ENCODE peak calls at places on chromosomes 5 and 9, in four cellular contexts. C is HepG2, V is K562, D is GM12878. T is an unnamed sample.

GRCh38 chr5:38323645-38324295 is 65.4 kb downstream of the EGFLAM start:
- DNase-seq in C (no peak), V (no peak), D (no peak), T (no peak)

GRCh38 chr5:7209583-7210139 is 186.3 kb upstream of the ADCY2 start:
- DNase-seq in C (no peak), V (no peak), D (no peak), T (no peak)

GRCh38 chr5:1282139-1282992 is 12.5 kb downstream of the TERT start:
- DNase-seq in C (no peak), V (no peak), D (no peak), T (no peak)

GRCh38 chr5:136028782-136029742 is at the start of gene TGFBI:
- DNase-seq in C (peak; percentile 61), V (no peak), D (no peak), T (peak; percentile 79)

GRCh38 chr5:74693176-74693575 is 8.1 kb downstream of the HEXB start:
- DNase-seq in C (no peak), V (no peak), D (no peak), T (no peak)

GRCh38 chr9:136644343-136644592 is 18.4 kb upstream of the EGFL7 start:
- DNase-seq in C (no peak), V (no peak), D (no peak), T (no peak)

GRCh38 chr9:91477106-91477505 is 53.5 kb upstream of the NFIL3 start:
- DNase-seq in C (no peak), V (no peak), D (no peak), T (no peak)

GRCh38 chr9:90055226-90055625 is 450.4 kb downstream of the GADD45G start:
- DNase-seq in C (no peak), V (no peak), D (no peak), T (no peak)

GRCh38 chr9:127166651-127167524 is 44.5 kb upstream of the ANGPTL2 start:
- DNase-seq in C (no peak), V (peak; percentile 64), D (peak; percentile 94), T (no peak)

GRCh38 chr5:169991115-169991514 is 10.8 kb upstream of the INSYN2B start:
- DNase-seq in C (no peak), V (no peak), D (no peak), T (no peak)

GRCh38 chr9:68653141-68653595 is 51.9 kb upstream of the PIP5K1B start:
- DNase-seq in C (no peak), V (no peak), D (peak; percentile 72), T (no peak)

DNA sequence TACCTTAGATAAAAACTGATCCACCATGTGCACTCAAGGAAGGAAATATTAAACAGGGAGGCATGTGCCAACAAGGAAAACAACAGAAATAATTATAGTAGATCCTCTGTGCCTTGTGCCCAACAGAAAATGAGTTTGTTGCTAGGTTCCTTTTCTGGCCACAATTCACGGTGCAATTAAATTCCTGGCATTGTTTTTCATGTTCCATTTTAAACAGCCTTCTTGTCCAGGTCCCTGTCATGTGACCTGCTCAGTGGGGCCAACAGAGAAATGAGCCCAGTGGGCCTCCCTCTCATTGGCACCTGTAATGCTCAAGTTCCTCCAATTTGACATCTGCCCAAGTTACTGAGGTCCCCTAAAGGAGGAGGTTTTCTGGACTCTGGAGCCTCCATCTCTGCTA is 56.5 kb downstream of the SPOCK1 start:
- DNase-seq in C (no peak), V (no peak), D (no peak), T (no peak)
- TF ChIP-seq CREB1 in C (no peak), V (no peak), D (no peak), T (no peak)

GRCh38 chr5:69166686-69167487 is at the start of gene CCNB1:
- DNase-seq in C (peak; percentile 97), V (peak; percentile 99), D (peak; percentile 95), T (peak; percentile 98)

GRCh38 chr5:69170969-69171368 is 4.0 kb downstream of the CCNB1 start:
- DNase-seq in C (no peak), V (no peak), D (no peak), T (no peak)

GRCh38 chr5:69167488-69167845 is 517 bp downstream of the CCNB1 start:
- DNase-seq in C (no peak), V (peak; percentile 28), D (no peak), T (no peak)
- TF ChIP-seq YY1 in C (no peak), V (no peak), D (no peak), T (no peak)

GRCh38 chr9:83266618-83267543 is 203.9 kb upstream of the RASEF start:
- DNase-seq in C (peak; percentile 78), V (no peak), D (no peak), T (no peak)
- TF ChIP-seq JUND in C (no peak), V (no peak), D (no peak), T (no peak)

GRCh38 chr9:13354733-13355132 is 75.2 kb upstream of the MPDZ start:
- DNase-seq in C (no peak), V (no peak), D (no peak), T (no peak)

GRCh38 chr9:13352451-13352979 is 73.0 kb upstream of the MPDZ start:
- DNase-seq in C (no peak), V (no peak), D (no peak), T (no peak)

DNA sequence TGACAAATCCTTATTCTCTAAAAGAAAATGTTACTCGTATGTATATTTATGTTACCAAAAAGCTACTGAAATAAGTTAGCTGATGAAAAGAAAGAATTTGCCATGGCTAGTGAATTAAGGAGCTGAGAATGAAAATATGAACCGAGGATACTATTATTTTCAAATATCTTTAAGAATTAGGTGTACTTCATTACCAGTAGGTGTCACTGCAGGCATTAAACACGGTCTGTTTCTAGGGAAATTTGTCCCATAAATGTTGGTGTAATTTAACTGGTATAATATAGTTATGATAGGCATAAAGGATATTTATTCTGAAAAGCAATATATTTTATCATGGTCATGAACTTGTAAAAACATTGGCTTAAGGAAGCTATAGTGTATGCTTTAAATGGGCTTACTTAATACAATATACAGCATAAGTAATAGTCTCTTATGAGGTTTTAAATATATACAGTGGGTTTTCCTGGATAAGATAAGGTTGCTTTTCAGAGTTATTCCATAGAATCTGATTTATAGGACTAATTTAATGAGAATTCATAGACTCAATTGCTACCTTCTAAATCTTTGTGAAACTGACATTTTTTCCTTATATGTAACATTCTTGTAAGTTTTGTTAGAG is 72.4 kb upstream of the MPDZ start:
- DNase-seq in C (peak; percentile 23), V (peak; percentile 12), D (no peak), T (no peak)
- TF ChIP-seq CREB1 in C (no peak), V (no peak), D (no peak), T (no peak)

DNA sequence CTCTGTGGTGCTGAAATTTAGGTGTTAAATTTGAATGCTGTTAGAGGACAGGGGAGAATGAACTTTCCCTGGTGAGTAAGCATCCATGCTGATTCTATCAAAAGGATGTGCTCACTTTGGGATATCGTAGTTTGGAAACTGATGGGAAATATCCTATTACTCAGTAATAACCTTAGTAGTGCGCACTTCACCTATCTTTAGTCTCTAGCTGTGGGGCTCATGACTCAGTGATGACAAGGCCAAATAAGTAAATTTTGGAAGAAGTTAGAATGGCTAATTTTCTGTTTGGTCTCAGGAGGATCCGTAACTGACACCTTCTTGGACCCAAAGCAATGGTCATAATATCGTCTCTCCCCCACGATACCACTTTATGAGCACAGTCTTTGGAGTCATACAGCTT is 448.4 kb downstream of the PSAT1 start:
- DNase-seq in C (no peak), V (no peak), D (no peak), T (no peak)
- TF ChIP-seq YY1 in C (no peak), V (no peak), D (no peak), T (no peak)

T was measured in H1.